ENCODE peak calls at places on chromosomes 13 and 19, in eight cellular contexts. One of them, this sample, is unnamed.

GRCh38 chr19:3980353-3981251 is 4.7 kb downstream of the EEF2 start:
- DNase-seq in heart left ventricle: no peak
- DNase-seq in SK-N-SH: peak; percentile 22
- DNase-seq in RWPE1: no peak
- DNase-seq in mammary epithelial cell: no peak
- DNase-seq in choroid plexus epithelial cell: no peak
- DNase-seq in GM13977: no peak
- DNase-seq in cardiac muscle cell: no peak
- DNase-seq in this sample: no peak

GRCh38 chr19:49853852-49854849 is 3.2 kb downstream of the PTOV1 start:
- DNase-seq in mammary epithelial cell: no peak
- DNase-seq in choroid plexus epithelial cell: no peak
- DNase-seq in RWPE1: no peak
- DNase-seq in GM13977: no peak
- DNase-seq in heart left ventricle: no peak
- DNase-seq in cardiac muscle cell: no peak
- DNase-seq in SK-N-SH: no peak
- DNase-seq in this sample: no peak

GRCh38 chr19:54364775-54365257 is at the start of gene LAIR1:
- DNase-seq in SK-N-SH: no peak
- DNase-seq in GM13977: no peak
- DNase-seq in heart left ventricle: peak; percentile 65
- DNase-seq in mammary epithelial cell: no peak
- DNase-seq in choroid plexus epithelial cell: no peak
- DNase-seq in cardiac muscle cell: no peak
- DNase-seq in RWPE1: no peak
- DNase-seq in this sample: peak; percentile 56

GRCh38 chr13:43528992-43529391 is 257.8 kb downstream of the ENOX1 start:
- DNase-seq in SK-N-SH: no peak
- DNase-seq in heart left ventricle: no peak
- DNase-seq in mammary epithelial cell: no peak
- DNase-seq in RWPE1: no peak
- DNase-seq in GM13977: no peak
- DNase-seq in cardiac muscle cell: no peak
- DNase-seq in choroid plexus epithelial cell: peak; percentile 84
- DNase-seq in this sample: no peak

GRCh38 chr13:60090579-60090978 is 73.1 kb downstream of the DIAPH3 start:
- DNase-seq in RWPE1: no peak
- DNase-seq in cardiac muscle cell: no peak
- DNase-seq in choroid plexus epithelial cell: peak; percentile 34
- DNase-seq in heart left ventricle: no peak
- DNase-seq in SK-N-SH: no peak
- DNase-seq in GM13977: no peak
- DNase-seq in mammary epithelial cell: no peak
- DNase-seq in this sample: no peak

GRCh38 chr13:27839809-27840467 is 47.7 kb downstream of the GSX1 start:
- DNase-seq in choroid plexus epithelial cell: peak; percentile 5
- DNase-seq in cardiac muscle cell: no peak
- DNase-seq in heart left ventricle: no peak
- DNase-seq in mammary epithelial cell: peak; percentile 53
- DNase-seq in SK-N-SH: no peak
- DNase-seq in GM13977: no peak
- DNase-seq in RWPE1: peak; percentile 59
- DNase-seq in this sample: no peak

GRCh38 chr13:66138172-66138811 is 1091.8 kb downstream of the PCDH9 start:
- DNase-seq in GM13977: peak; percentile 11
- DNase-seq in RWPE1: no peak
- DNase-seq in SK-N-SH: no peak
- DNase-seq in heart left ventricle: no peak
- DNase-seq in mammary epithelial cell: no peak
- DNase-seq in cardiac muscle cell: no peak
- DNase-seq in choroid plexus epithelial cell: no peak
- DNase-seq in this sample: no peak

GRCh38 chr19:32022044-32022945 is 323.1 kb upstream of the ZNF507 start:
- DNase-seq in SK-N-SH: no peak
- DNase-seq in heart left ventricle: no peak
- DNase-seq in mammary epithelial cell: no peak
- DNase-seq in cardiac muscle cell: no peak
- DNase-seq in RWPE1: no peak
- DNase-seq in choroid plexus epithelial cell: no peak
- DNase-seq in GM13977: no peak
- DNase-seq in this sample: no peak

GRCh38 chr19:49056101-49056901 is 1.2 kb downstream of the CGB7 start:
- DNase-seq in GM13977: peak; percentile 90
- DNase-seq in mammary epithelial cell: peak; percentile 69
- DNase-seq in SK-N-SH: peak; percentile 91
- DNase-seq in heart left ventricle: peak; percentile 60
- DNase-seq in cardiac muscle cell: peak; percentile 69
- DNase-seq in RWPE1: peak; percentile 82
- DNase-seq in choroid plexus epithelial cell: peak; percentile 37
- DNase-seq in this sample: peak; percentile 48

GRCh38 chr13:61410669-61411297 is 4.9 kb downstream of the PCDH20 start:
- DNase-seq in RWPE1: peak; percentile 11
- DNase-seq in GM13977: peak; percentile 38
- DNase-seq in cardiac muscle cell: peak; percentile 31
- DNase-seq in choroid plexus epithelial cell: peak; percentile 38
- DNase-seq in mammary epithelial cell: no peak
- DNase-seq in heart left ventricle: no peak
- DNase-seq in SK-N-SH: peak; percentile 44
- DNase-seq in this sample: no peak

GRCh38 chr19:16887353-16888265 is 1.2 kb upstream of the F2RL3 start:
- DNase-seq in cardiac muscle cell: no peak
- DNase-seq in mammary epithelial cell: no peak
- DNase-seq in SK-N-SH: no peak
- DNase-seq in GM13977: no peak
- DNase-seq in heart left ventricle: no peak
- DNase-seq in RWPE1: no peak
- DNase-seq in choroid plexus epithelial cell: no peak
- DNase-seq in this sample: no peak

GRCh38 chr19:45450042-45450380 is 17.8 kb upstream of the FOSB start:
- DNase-seq in heart left ventricle: no peak
- DNase-seq in GM13977: no peak
- DNase-seq in cardiac muscle cell: no peak
- DNase-seq in RWPE1: no peak
- DNase-seq in choroid plexus epithelial cell: no peak
- DNase-seq in SK-N-SH: no peak
- DNase-seq in mammary epithelial cell: no peak
- DNase-seq in this sample: no peak

GRCh38 chr19:57559008-57559403 is 657 bp downstream of the ZNF550 start:
- DNase-seq in RWPE1: peak; percentile 51
- DNase-seq in cardiac muscle cell: peak; percentile 41
- DNase-seq in choroid plexus epithelial cell: peak; percentile 44
- DNase-seq in mammary epithelial cell: peak; percentile 30
- DNase-seq in heart left ventricle: peak; percentile 42
- DNase-seq in GM13977: peak; percentile 38
- DNase-seq in SK-N-SH: peak; percentile 54
- DNase-seq in this sample: no peak

GRCh38 chr19:11418518-11419506 is at the start of gene RGL3:
- DNase-seq in cardiac muscle cell: peak; percentile 68
- DNase-seq in mammary epithelial cell: no peak
- DNase-seq in heart left ventricle: peak; percentile 63
- DNase-seq in GM13977: peak; percentile 42
- DNase-seq in SK-N-SH: peak; percentile 95
- DNase-seq in choroid plexus epithelial cell: no peak
- DNase-seq in RWPE1: no peak
- DNase-seq in this sample: no peak

GRCh38 chr13:110644892-110645521 is 29.7 kb downstream of the NAXD start:
- DNase-seq in SK-N-SH: peak; percentile 46
- DNase-seq in cardiac muscle cell: peak; percentile 80
- DNase-seq in heart left ventricle: peak; percentile 78
- DNase-seq in mammary epithelial cell: peak; percentile 44
- DNase-seq in GM13977: peak; percentile 70
- DNase-seq in choroid plexus epithelial cell: peak; percentile 82
- DNase-seq in RWPE1: no peak
- DNase-seq in this sample: no peak
- TF ChIP-seq CTCF in SK-N-SH: no peak
- TF ChIP-seq CTCF in cardiac muscle cell: peak; percentile 37
- TF ChIP-seq CTCF in heart left ventricle: peak; percentile 6
- TF ChIP-seq CTCF in mammary epithelial cell: no peak
- TF ChIP-seq CTCF in GM13977: peak; percentile 45
- TF ChIP-seq CTCF in choroid plexus epithelial cell: peak; percentile 48
- TF ChIP-seq CTCF in RWPE1: no peak
- TF ChIP-seq CTCF in this sample: no peak

GRCh38 chr19:6270076-6270745 is 9.6 kb downstream of the MLLT1 start:
- DNase-seq in choroid plexus epithelial cell: no peak
- DNase-seq in GM13977: no peak
- DNase-seq in SK-N-SH: no peak
- DNase-seq in mammary epithelial cell: no peak
- DNase-seq in cardiac muscle cell: no peak
- DNase-seq in heart left ventricle: no peak
- DNase-seq in RWPE1: no peak
- DNase-seq in this sample: no peak

GRCh38 chr19:6270822-6271221 is 9.0 kb downstream of the MLLT1 start:
- DNase-seq in choroid plexus epithelial cell: no peak
- DNase-seq in RWPE1: no peak
- DNase-seq in GM13977: no peak
- DNase-seq in SK-N-SH: no peak
- DNase-seq in heart left ventricle: no peak
- DNase-seq in cardiac muscle cell: no peak
- DNase-seq in mammary epithelial cell: no peak
- DNase-seq in this sample: no peak

GRCh38 chr19:6272411-6272791 is 7.4 kb downstream of the MLLT1 start:
- DNase-seq in heart left ventricle: no peak
- DNase-seq in cardiac muscle cell: peak; percentile 77
- DNase-seq in RWPE1: no peak
- DNase-seq in mammary epithelial cell: no peak
- DNase-seq in SK-N-SH: peak; percentile 66
- DNase-seq in GM13977: peak; percentile 10
- DNase-seq in choroid plexus epithelial cell: no peak
- DNase-seq in this sample: no peak

GRCh38 chr19:6271721-6272410 is 7.9 kb downstream of the MLLT1 start:
- DNase-seq in SK-N-SH: peak; percentile 87
- DNase-seq in heart left ventricle: peak; percentile 94
- DNase-seq in mammary epithelial cell: no peak
- DNase-seq in RWPE1: no peak
- DNase-seq in cardiac muscle cell: peak; percentile 71
- DNase-seq in choroid plexus epithelial cell: peak; percentile 56
- DNase-seq in GM13977: peak; percentile 16
- DNase-seq in this sample: no peak

GRCh38 chr19:6271251-6271650 is 8.5 kb downstream of the MLLT1 start:
- DNase-seq in mammary epithelial cell: no peak
- DNase-seq in cardiac muscle cell: peak; percentile 49
- DNase-seq in RWPE1: no peak
- DNase-seq in GM13977: peak; percentile 26
- DNase-seq in SK-N-SH: peak; percentile 67
- DNase-seq in heart left ventricle: no peak
- DNase-seq in choroid plexus epithelial cell: peak; percentile 39
- DNase-seq in this sample: no peak
- TF ChIP-seq CTCF in mammary epithelial cell: no peak
- TF ChIP-seq CTCF in cardiac muscle cell: peak; percentile 53
- TF ChIP-seq CTCF in RWPE1: no peak
- TF ChIP-seq CTCF in GM13977: peak; percentile 1
- TF ChIP-seq CTCF in SK-N-SH: peak; percentile 43
- TF ChIP-seq CTCF in heart left ventricle: peak; percentile 23
- TF ChIP-seq CTCF in choroid plexus epithelial cell: peak; percentile 49
- TF ChIP-seq CTCF in this sample: no peak

GRCh38 chr19:629961-630714 is 3.2 kb downstream of the POLRMT start:
- DNase-seq in mammary epithelial cell: no peak
- DNase-seq in SK-N-SH: no peak
- DNase-seq in cardiac muscle cell: no peak
- DNase-seq in choroid plexus epithelial cell: no peak
- DNase-seq in RWPE1: no peak
- DNase-seq in heart left ventricle: no peak
- DNase-seq in GM13977: no peak
- DNase-seq in this sample: no peak

GRCh38 chr19:625257-625656 is 8.1 kb downstream of the POLRMT start:
- DNase-seq in GM13977: no peak
- DNase-seq in heart left ventricle: no peak
- DNase-seq in mammary epithelial cell: no peak
- DNase-seq in RWPE1: no peak
- DNase-seq in SK-N-SH: no peak
- DNase-seq in choroid plexus epithelial cell: no peak
- DNase-seq in cardiac muscle cell: no peak
- DNase-seq in this sample: no peak

GRCh38 chr19:624433-625109 is 8.8 kb downstream of the POLRMT start:
- DNase-seq in SK-N-SH: no peak
- DNase-seq in cardiac muscle cell: no peak
- DNase-seq in GM13977: no peak
- DNase-seq in choroid plexus epithelial cell: no peak
- DNase-seq in mammary epithelial cell: no peak
- DNase-seq in heart left ventricle: no peak
- DNase-seq in RWPE1: no peak
- DNase-seq in this sample: no peak

GRCh38 chr19:623974-624373 is 9.4 kb downstream of the POLRMT start:
- DNase-seq in heart left ventricle: no peak
- DNase-seq in choroid plexus epithelial cell: peak; percentile 98
- DNase-seq in SK-N-SH: no peak
- DNase-seq in RWPE1: no peak
- DNase-seq in mammary epithelial cell: no peak
- DNase-seq in GM13977: no peak
- DNase-seq in cardiac muscle cell: no peak
- DNase-seq in this sample: no peak

DNA sequence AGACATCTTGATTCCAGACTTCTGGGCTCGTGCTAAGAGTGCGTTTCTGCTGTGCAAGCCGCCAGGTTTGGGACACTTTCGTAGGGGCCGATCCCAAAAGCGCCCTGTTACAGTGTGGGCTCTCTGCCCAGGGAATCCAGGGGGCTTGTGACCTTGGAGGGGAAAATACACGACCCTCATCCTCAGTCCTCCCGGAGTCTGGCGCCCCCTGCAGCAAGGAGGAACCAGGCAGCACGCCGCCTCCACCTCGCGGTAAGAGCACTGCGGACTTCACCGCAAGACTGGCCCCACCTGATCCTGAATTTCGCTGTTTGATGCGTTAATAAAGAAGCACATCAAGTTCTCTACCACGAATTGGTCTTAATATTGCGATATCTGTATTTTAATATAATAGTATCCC is 5.2 kb downstream of the POLRMT start:
- DNase-seq in cardiac muscle cell: no peak
- DNase-seq in SK-N-SH: peak; percentile 76
- DNase-seq in heart left ventricle: no peak
- DNase-seq in choroid plexus epithelial cell: no peak
- DNase-seq in mammary epithelial cell: no peak
- DNase-seq in GM13977: no peak
- DNase-seq in RWPE1: no peak
- DNase-seq in this sample: no peak
- TF ChIP-seq CTCF in cardiac muscle cell: peak; percentile 34
- TF ChIP-seq CTCF in SK-N-SH: peak; percentile 54
- TF ChIP-seq CTCF in heart left ventricle: no peak
- TF ChIP-seq CTCF in choroid plexus epithelial cell: peak; percentile 62
- TF ChIP-seq CTCF in mammary epithelial cell: no peak
- TF ChIP-seq CTCF in GM13977: peak; percentile 45
- TF ChIP-seq CTCF in RWPE1: no peak
- TF ChIP-seq CTCF in this sample: no peak

GRCh38 chr13:31236211-31236786 is 36.5 kb downstream of the B3GLCT start:
- DNase-seq in cardiac muscle cell: peak; percentile 40
- DNase-seq in choroid plexus epithelial cell: peak; percentile 78
- DNase-seq in SK-N-SH: peak; percentile 52
- DNase-seq in GM13977: peak; percentile 28
- DNase-seq in RWPE1: peak; percentile 24
- DNase-seq in mammary epithelial cell: peak; percentile 14
- DNase-seq in heart left ventricle: no peak
- DNase-seq in this sample: no peak

DNA sequence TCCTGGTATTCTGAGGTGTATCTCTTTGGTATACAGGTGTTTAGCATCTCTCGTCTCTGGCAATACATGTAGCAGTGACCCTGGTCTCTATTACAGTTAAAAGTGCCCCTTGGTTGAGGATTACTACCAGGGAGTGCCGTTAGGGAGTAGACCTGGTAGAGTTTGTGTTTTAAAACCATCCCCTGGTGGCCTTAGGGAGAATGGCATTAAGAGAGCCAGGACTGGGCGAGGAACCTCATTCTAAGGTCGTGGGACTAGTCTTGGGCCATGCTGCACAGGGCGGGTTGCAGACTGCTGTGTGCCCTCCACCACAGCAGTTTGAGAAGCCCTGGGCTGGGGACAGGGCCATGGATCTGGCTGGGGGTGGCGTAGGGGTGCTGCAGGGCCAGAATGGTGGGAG is 35.0 kb downstream of the B3GLCT start:
- DNase-seq in choroid plexus epithelial cell: peak; percentile 41
- DNase-seq in SK-N-SH: no peak
- DNase-seq in GM13977: no peak
- DNase-seq in mammary epithelial cell: no peak
- DNase-seq in cardiac muscle cell: no peak
- DNase-seq in heart left ventricle: no peak
- DNase-seq in RWPE1: no peak
- DNase-seq in this sample: no peak
- TF ChIP-seq CTCF in choroid plexus epithelial cell: peak; percentile 62
- TF ChIP-seq CTCF in SK-N-SH: peak; percentile 32
- TF ChIP-seq CTCF in GM13977: no peak
- TF ChIP-seq CTCF in mammary epithelial cell: peak; percentile 24
- TF ChIP-seq CTCF in cardiac muscle cell: peak; percentile 41
- TF ChIP-seq CTCF in heart left ventricle: peak; percentile 19
- TF ChIP-seq CTCF in RWPE1: no peak
- TF ChIP-seq CTCF in this sample: no peak

This sample was measured in natural killer cell.